ENCODE peak calls at places on chromosome 10, in six cellular contexts. S is choroid plexus epithelial cell; K is lower lobe of right lung; G is transverse colon; Q is neural progenitor cell; R is CD4-positive, alpha-beta T cell. D is an unnamed sample.

GRCh38 chr10:60732240-60733188 is 45.8 kb upstream of the CDK1 start:
- DNase-seq in Q (peak), K (peak), S (no peak), G (peak), R (peak), D (peak)

GRCh38 chr10:132783865-132784581 is 1.9 kb downstream of the NKX6-2 start:
- DNase-seq in G (no peak), S (no peak), R (no peak), Q (peak), K (no peak), D (no peak)

GRCh38 chr10:58101682-58102081 is 166.0 kb downstream of the IPMK start:
- DNase-seq in G (no peak), S (no peak), R (no peak), Q (no peak), K (no peak), D (no peak)

GRCh38 chr10:62068464-62068863 is 167.0 kb downstream of the ARID5B start:
- DNase-seq in S (no peak), K (peak), Q (no peak), R (no peak), G (no peak), D (no peak)

GRCh38 chr10:72298774-72299519 is 25.2 kb downstream of the DDIT4 start:
- DNase-seq in S (no peak), Q (no peak), K (no peak), R (no peak), G (no peak), D (no peak)

GRCh38 chr10:101888251-101888949 is 44.8 kb upstream of the KCNIP2 start:
- DNase-seq in R (no peak), S (no peak), K (no peak), G (no peak), Q (no peak), D (no peak)

GRCh38 chr10:95388539-95388938 is 97.7 kb upstream of the PDLIM1 start:
- DNase-seq in Q (no peak), R (no peak), S (no peak), K (no peak), G (no peak), D (no peak)

GRCh38 chr10:93615576-93615975 is 3.2 kb downstream of the PDE6C start:
- DNase-seq in G (no peak), R (no peak), Q (no peak), K (no peak), S (no peak), D (no peak)

GRCh38 chr10:131946321-131946751 is 35.4 kb downstream of the BNIP3 start:
- DNase-seq in K (no peak), G (no peak), R (no peak), S (peak), Q (no peak), D (no peak)

DNA sequence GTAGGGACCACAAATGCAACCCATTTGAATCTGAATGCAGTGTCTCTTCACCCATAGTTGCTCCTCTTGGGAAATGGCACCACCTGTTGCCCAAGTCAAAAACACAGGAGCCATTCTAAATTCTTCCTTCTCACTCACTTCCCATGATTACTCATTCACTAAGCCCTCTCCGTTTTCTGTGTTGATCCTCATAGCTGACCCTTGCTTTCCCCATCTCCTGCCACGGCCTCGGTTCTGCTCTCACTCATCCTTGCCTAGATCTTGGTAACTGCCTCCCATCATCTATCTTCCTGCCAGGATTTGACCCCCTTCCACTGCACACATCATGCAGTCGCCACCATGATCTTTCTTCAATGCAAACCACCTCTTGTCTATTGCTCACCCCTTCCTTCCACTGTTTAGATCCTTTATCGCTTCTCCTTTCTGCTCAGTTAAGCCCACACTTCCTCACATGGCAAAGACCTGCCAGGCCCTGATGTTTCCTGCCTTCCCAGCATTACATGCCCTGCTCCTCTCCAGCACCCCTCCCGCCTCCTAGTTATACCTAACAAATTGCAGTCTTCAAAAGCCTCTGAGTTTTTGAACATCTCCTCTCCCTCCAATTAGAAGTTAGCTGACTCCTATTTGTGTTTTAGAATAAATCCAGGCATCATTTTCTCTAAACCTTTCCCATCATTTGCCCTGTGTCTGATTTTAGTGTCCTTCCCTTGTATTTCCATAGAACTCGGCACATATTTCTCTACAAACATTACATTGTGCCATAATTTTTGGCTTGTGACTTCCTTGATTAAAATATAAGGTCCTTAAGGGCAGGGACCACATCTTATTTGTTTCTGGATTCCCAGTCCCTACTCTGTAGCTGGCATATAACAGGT is 19.2 kb upstream of the CPN1 start:
- DNase-seq in Q (peak), G (no peak), S (peak), R (no peak), K (no peak), D (no peak)
- TF ChIP-seq CTCF in Q (peak), G (no peak), S (peak), R (no peak), K (no peak), D (peak)

DNA sequence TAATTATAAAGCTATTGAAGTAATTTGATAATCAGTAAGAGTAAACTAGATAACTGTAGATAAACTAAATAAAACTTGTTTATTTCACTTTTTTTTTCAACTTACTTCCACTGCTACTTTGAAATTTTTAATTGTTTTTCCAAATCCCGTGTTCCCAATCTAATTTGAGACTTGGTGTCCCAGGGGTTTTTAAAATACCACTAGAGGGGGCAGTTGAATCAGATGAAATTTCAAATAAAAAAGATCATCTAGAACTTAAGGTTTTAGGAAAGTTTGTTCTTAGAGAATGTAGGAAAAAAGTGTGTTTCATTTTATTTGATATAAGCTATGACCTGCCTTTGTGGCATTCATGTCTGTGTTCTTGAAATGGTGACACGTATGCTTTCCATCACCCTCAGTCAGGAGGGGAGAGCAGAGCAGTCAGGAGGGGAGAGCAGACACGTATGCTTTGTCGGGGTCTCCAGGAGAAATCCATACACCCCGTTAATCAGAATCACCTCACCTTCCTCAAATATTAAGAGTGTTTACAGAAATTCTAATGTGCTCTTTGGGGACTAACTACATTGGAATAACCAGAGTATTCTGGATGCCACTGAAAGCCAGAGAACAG is 49.9 kb downstream of the C10orf67 start:
- DNase-seq in G (no peak), S (peak), R (no peak), K (no peak), Q (peak), D (no peak)
- TF ChIP-seq CTCF in G (peak), S (peak), R (no peak), K (peak), Q (peak), D (peak)

GRCh38 chr10:78258303-78259030 is 224.8 kb downstream of the RPS24 start:
- DNase-seq in Q (no peak), S (no peak), G (no peak), K (peak), R (no peak), D (no peak)
- TF ChIP-seq CTCF in Q (peak), S (no peak), G (peak), K (peak), R (peak), D (peak)

GRCh38 chr10:89419548-89419947 is 5.2 kb downstream of the IFIT5 start:
- DNase-seq in S (peak), K (no peak), R (no peak), G (no peak), Q (no peak), D (peak)
- TF ChIP-seq CTCF in S (peak), K (peak), R (peak), G (no peak), Q (peak), D (peak)

DNA sequence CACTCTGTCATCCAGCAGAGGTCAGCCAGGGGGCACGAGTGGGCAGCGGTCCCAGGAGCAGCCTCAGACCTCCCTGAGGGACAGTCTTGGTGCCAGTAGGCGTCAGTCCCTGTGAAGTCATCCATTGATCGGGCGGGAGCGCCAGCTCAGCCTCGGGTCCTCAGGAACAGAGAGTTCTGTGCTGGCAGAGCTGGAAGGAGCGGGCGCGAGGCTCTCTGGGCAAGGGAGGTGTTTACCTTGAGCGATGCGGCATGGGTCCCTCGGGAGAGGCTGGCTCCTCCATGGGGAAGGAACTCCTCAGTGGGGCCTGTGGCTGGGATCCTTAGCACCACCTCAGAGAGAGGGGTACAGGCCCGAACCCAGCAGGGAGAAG is 101.1 kb upstream of the PPIF start:
- DNase-seq in Q (no peak), R (no peak), S (no peak), G (no peak), K (no peak), D (no peak)
- TF ChIP-seq CTCF in Q (no peak), R (no peak), S (no peak), G (no peak), K (no peak), D (no peak)

GRCh38 chr10:78129211-78129610 is 95.5 kb downstream of the RPS24 start:
- DNase-seq in S (no peak), K (no peak), G (no peak), R (no peak), Q (no peak), D (no peak)

GRCh38 chr10:78121801-78122200 is 88.1 kb downstream of the RPS24 start:
- DNase-seq in K (no peak), G (no peak), Q (no peak), S (no peak), R (no peak), D (no peak)

DNA sequence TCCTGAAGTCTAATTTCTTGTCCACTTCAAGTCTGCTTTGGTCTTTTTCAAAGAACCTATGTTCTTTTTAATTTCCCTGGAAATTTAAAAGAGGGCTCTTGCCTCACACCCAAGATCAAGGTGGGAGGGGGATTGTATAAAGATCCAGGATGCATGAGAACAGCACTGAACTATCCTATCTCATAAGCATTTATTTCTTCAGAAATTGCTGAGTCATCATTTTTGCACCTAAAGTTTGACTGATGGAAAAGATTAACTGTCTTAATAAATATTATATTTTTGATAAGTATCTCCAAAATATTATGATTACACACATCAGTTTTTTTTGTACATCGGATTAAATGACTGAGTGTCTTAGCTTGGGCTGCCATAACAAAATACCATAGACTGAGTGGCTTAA is 90.5 kb downstream of the RPS24 start:
- DNase-seq in S (no peak), G (no peak), R (no peak), Q (no peak), K (no peak), D (no peak)
- TF ChIP-seq CTCF in S (no peak), G (no peak), R (no peak), Q (no peak), K (no peak), D (no peak)

GRCh38 chr10:87818505-87819273 is 663 bp upstream of the ATAD1 start:
- DNase-seq in S (peak), Q (peak), K (no peak), R (peak), G (peak), D (peak)
- TF ChIP-seq CTCF in S (no peak), Q (peak), K (no peak), R (peak), G (no peak), D (peak)

GRCh38 chr10:128174581-128175559 is 48.6 kb upstream of the MKI67 start:
- DNase-seq in S (no peak), R (no peak), K (no peak), G (no peak), Q (no peak), D (no peak)

GRCh38 chr10:128180843-128181242 is 54.6 kb upstream of the MKI67 start:
- DNase-seq in S (no peak), G (no peak), R (no peak), K (no peak), Q (no peak), D (no peak)

GRCh38 chr10:128172756-128173155 is 46.5 kb upstream of the MKI67 start:
- DNase-seq in R (no peak), K (no peak), S (no peak), G (no peak), Q (no peak), D (no peak)

GRCh38 chr10:128173383-128173782 is 47.2 kb upstream of the MKI67 start:
- DNase-seq in S (peak), K (no peak), Q (no peak), R (no peak), G (no peak), D (no peak)

GRCh38 chr10:128178319-128178937 is 52.2 kb upstream of the MKI67 start:
- DNase-seq in K (no peak), G (peak), S (peak), R (peak), Q (peak), D (peak)
- TF ChIP-seq CTCF in K (peak), G (peak), S (peak), R (peak), Q (peak), D (peak)

D was measured in GM13977.